ENCODE peak calls at places on chromosomes 1 and 21, in eight cellular contexts. V, G, X, Y, J, C, L and D are unnamed samples.
A peak's percentile ranks its signal among the peaks of the same experiment; 100 is the strongest.

GRCh38 chr21:42644223-42645208 is 8.9 kb upstream of the PDE9A start:
- DNase-seq in C (no peak), G (no peak), J (no peak), X (no peak), L (no peak), V (no peak), Y (no peak), D (no peak)

GRCh38 chr21:45512626-45513002 is 29.6 kb downstream of the SLC19A1 start:
- DNase-seq in X (no peak), J (no peak), L (no peak), V (no peak), C (no peak), Y (no peak), G (no peak), D (no peak)

GRCh38 chr1:161816201-161816600 is 50.1 kb downstream of the ATF6 start:
- DNase-seq in Y (no peak), G (no peak), L (peak; percentile 7), J (no peak), C (no peak), V (no peak), X (no peak), D (no peak)

GRCh38 chr1:68551459-68551858 is 54.6 kb upstream of the DEPDC1 start:
- DNase-seq in L (no peak), J (no peak), V (peak; percentile 83), C (no peak), G (no peak), Y (no peak), X (no peak), D (no peak)

GRCh38 chr1:50779811-50780210 is 180.3 kb downstream of the FAF1 start:
- DNase-seq in V (no peak), Y (no peak), L (no peak), X (no peak), J (no peak), C (no peak), G (no peak), D (no peak)

GRCh38 chr1:214188835-214189234 is 92.1 kb upstream of the SMYD2 start:
- DNase-seq in V (no peak), X (no peak), Y (no peak), L (no peak), G (no peak), J (no peak), C (no peak), D (no peak)

GRCh38 chr1:181551249-181551648 is 67.9 kb downstream of the CACNA1E start:
- DNase-seq in G (no peak), V (no peak), J (no peak), Y (no peak), L (no peak), X (no peak), C (no peak), D (no peak)

GRCh38 chr1:219066631-219067349 is 106.9 kb upstream of the LYPLAL1 start:
- DNase-seq in G (peak; percentile 60), C (no peak), Y (no peak), L (no peak), X (peak; percentile 19), V (peak; percentile 57), J (no peak), D (no peak)

GRCh38 chr1:201535778-201536245 is 3.1 kb upstream of the NAV1 start:
- DNase-seq in J (no peak), Y (no peak), X (no peak), G (no peak), V (no peak), C (no peak), L (no peak), D (no peak)

GRCh38 chr1:103461171-103462105 is 64.1 kb upstream of the RNPC3 start:
- DNase-seq in G (no peak), L (peak; percentile 3), J (no peak), Y (no peak), V (peak; percentile 23), X (no peak), C (peak; percentile 44), D (peak; percentile 3)

GRCh38 chr1:150268342-150268705 is 492 bp downstream of the APH1A start:
- DNase-seq in G (peak; percentile 48), J (no peak), X (no peak), V (peak; percentile 38), L (peak; percentile 60), Y (no peak), C (no peak), D (no peak)

GRCh38 chr1:34901919-34902318 is 27.5 kb downstream of the DLGAP3 start:
- DNase-seq in G (no peak), L (no peak), J (no peak), C (no peak), Y (no peak), V (no peak), X (no peak), D (no peak)

GRCh38 chr1:33378524-33378923 is 52.4 kb downstream of the PHC2 start:
- DNase-seq in Y (no peak), G (no peak), C (peak; percentile 67), X (no peak), L (no peak), V (no peak), J (no peak), D (no peak)